ENCODE peak calls at places on chromosomes 13 and 19, in four cellular contexts. One of them, this sample, is unnamed.

GRCh38 chr13:44679602-44680001 is 103.5 kb upstream of the TSC22D1 start:
- DNase-seq in NCI-H226: no peak
- DNase-seq in stromal cell of bone marrow: no peak
- DNase-seq in activated T-cell treated with anti-CD3 and anti-CD28 coated beads for 24 hours: no peak
- DNase-seq in this sample: no peak

GRCh38 chr13:51793570-51794273 is 10.2 kb downstream of the DHRS12 start:
- DNase-seq in activated T-cell treated with anti-CD3 and anti-CD28 coated beads for 24 hours: peak
- DNase-seq in NCI-H226: peak
- DNase-seq in stromal cell of bone marrow: peak
- DNase-seq in this sample: peak

GRCh38 chr19:32022946-32023832 is 322.2 kb upstream of the ZNF507 start:
- DNase-seq in activated T-cell treated with anti-CD3 and anti-CD28 coated beads for 24 hours: no peak
- DNase-seq in stromal cell of bone marrow: no peak
- DNase-seq in NCI-H226: no peak
- DNase-seq in this sample: no peak

GRCh38 chr13:95494082-95494681 is 58.3 kb upstream of the CLDN10 start:
- DNase-seq in activated T-cell treated with anti-CD3 and anti-CD28 coated beads for 24 hours: no peak
- DNase-seq in NCI-H226: peak
- DNase-seq in stromal cell of bone marrow: no peak
- DNase-seq in this sample: peak

GRCh38 chr13:19634129-19634740 is 776 bp downstream of the MPHOSPH8 start:
- DNase-seq in NCI-H226: peak
- DNase-seq in activated T-cell treated with anti-CD3 and anti-CD28 coated beads for 24 hours: no peak
- DNase-seq in stromal cell of bone marrow: peak
- DNase-seq in this sample: no peak

GRCh38 chr13:67100723-67101122 is 129.4 kb downstream of the PCDH9 start:
- DNase-seq in activated T-cell treated with anti-CD3 and anti-CD28 coated beads for 24 hours: no peak
- DNase-seq in NCI-H226: no peak
- DNase-seq in stromal cell of bone marrow: no peak
- DNase-seq in this sample: no peak

GRCh38 chr19:664913-665443 is 2.0 kb upstream of the RNF126 start:
- DNase-seq in NCI-H226: peak
- DNase-seq in stromal cell of bone marrow: peak
- DNase-seq in activated T-cell treated with anti-CD3 and anti-CD28 coated beads for 24 hours: peak
- DNase-seq in this sample: peak

GRCh38 chr19:19457691-19458090 is 52.2 kb downstream of the GATAD2A start:
- DNase-seq in stromal cell of bone marrow: no peak
- DNase-seq in activated T-cell treated with anti-CD3 and anti-CD28 coated beads for 24 hours: no peak
- DNase-seq in NCI-H226: no peak
- DNase-seq in this sample: no peak

GRCh38 chr19:28472843-28473242 is 740.1 kb downstream of the UQCRFS1 start:
- DNase-seq in NCI-H226: no peak
- DNase-seq in stromal cell of bone marrow: no peak
- DNase-seq in activated T-cell treated with anti-CD3 and anti-CD28 coated beads for 24 hours: no peak
- DNase-seq in this sample: no peak

GRCh38 chr19:34336781-34337271 is 28.2 kb upstream of the GPI start:
- DNase-seq in NCI-H226: no peak
- DNase-seq in stromal cell of bone marrow: no peak
- DNase-seq in activated T-cell treated with anti-CD3 and anti-CD28 coated beads for 24 hours: no peak
- DNase-seq in this sample: no peak

GRCh38 chr13:67518785-67519184 is 288.6 kb upstream of the PCDH9 start:
- DNase-seq in stromal cell of bone marrow: no peak
- DNase-seq in activated T-cell treated with anti-CD3 and anti-CD28 coated beads for 24 hours: no peak
- DNase-seq in NCI-H226: no peak
- DNase-seq in this sample: no peak

GRCh38 chr13:101149735-101150380 is 266.4 kb downstream of the NALCN start:
- DNase-seq in NCI-H226: peak
- DNase-seq in stromal cell of bone marrow: peak
- DNase-seq in activated T-cell treated with anti-CD3 and anti-CD28 coated beads for 24 hours: no peak
- DNase-seq in this sample: peak

GRCh38 chr19:13463296-13463695 is 43.0 kb downstream of the CACNA1A start:
- DNase-seq in activated T-cell treated with anti-CD3 and anti-CD28 coated beads for 24 hours: no peak
- DNase-seq in stromal cell of bone marrow: peak
- DNase-seq in NCI-H226: peak
- DNase-seq in this sample: peak

GRCh38 chr13:21014666-21015170 is 46.7 kb downstream of the LATS2 start:
- DNase-seq in NCI-H226: peak
- DNase-seq in stromal cell of bone marrow: peak
- DNase-seq in activated T-cell treated with anti-CD3 and anti-CD28 coated beads for 24 hours: no peak
- DNase-seq in this sample: no peak

GRCh38 chr19:2354670-2355069 is 5.4 kb upstream of the TMPRSS9 start:
- DNase-seq in stromal cell of bone marrow: no peak
- DNase-seq in activated T-cell treated with anti-CD3 and anti-CD28 coated beads for 24 hours: no peak
- DNase-seq in NCI-H226: no peak
- DNase-seq in this sample: no peak

GRCh38 chr19:7940841-7941240 is 2.6 kb downstream of the TIMM44 start:
- DNase-seq in NCI-H226: no peak
- DNase-seq in activated T-cell treated with anti-CD3 and anti-CD28 coated beads for 24 hours: no peak
- DNase-seq in stromal cell of bone marrow: no peak
- DNase-seq in this sample: no peak

GRCh38 chr13:47480121-47480520 is 521.0 kb downstream of the SUCLA2 start:
- DNase-seq in NCI-H226: peak
- DNase-seq in stromal cell of bone marrow: peak
- DNase-seq in activated T-cell treated with anti-CD3 and anti-CD28 coated beads for 24 hours: no peak
- DNase-seq in this sample: peak

GRCh38 chr13:20101467-20102316 is 59.2 kb downstream of the GJA3 start:
- DNase-seq in NCI-H226: no peak
- DNase-seq in stromal cell of bone marrow: no peak
- DNase-seq in activated T-cell treated with anti-CD3 and anti-CD28 coated beads for 24 hours: no peak
- DNase-seq in this sample: no peak

GRCh38 chr13:26133286-26133685 is 81.5 kb upstream of the SHISA2 start:
- DNase-seq in stromal cell of bone marrow: no peak
- DNase-seq in activated T-cell treated with anti-CD3 and anti-CD28 coated beads for 24 hours: no peak
- DNase-seq in NCI-H226: no peak
- DNase-seq in this sample: no peak

GRCh38 chr13:74036373-74036772 is 97.8 kb downstream of the KLF12 start:
- DNase-seq in stromal cell of bone marrow: no peak
- DNase-seq in activated T-cell treated with anti-CD3 and anti-CD28 coated beads for 24 hours: no peak
- DNase-seq in NCI-H226: no peak
- DNase-seq in this sample: no peak

GRCh38 chr13:19062019-19062646 is 119.5 kb downstream of the TUBA3C start:
- DNase-seq in NCI-H226: no peak
- DNase-seq in stromal cell of bone marrow: no peak
- DNase-seq in activated T-cell treated with anti-CD3 and anti-CD28 coated beads for 24 hours: no peak
- DNase-seq in this sample: no peak

GRCh38 chr13:64397699-64398098 is 2832.4 kb downstream of the PCDH9 start:
- DNase-seq in activated T-cell treated with anti-CD3 and anti-CD28 coated beads for 24 hours: no peak
- DNase-seq in NCI-H226: no peak
- DNase-seq in stromal cell of bone marrow: no peak
- DNase-seq in this sample: no peak

GRCh38 chr19:45455707-45456499 is 11.9 kb upstream of the FOSB start:
- DNase-seq in activated T-cell treated with anti-CD3 and anti-CD28 coated beads for 24 hours: no peak
- DNase-seq in NCI-H226: peak
- DNase-seq in stromal cell of bone marrow: peak
- DNase-seq in this sample: peak

GRCh38 chr19:41883821-41884733 is 1.1 kb downstream of the ARHGEF1 start:
- DNase-seq in stromal cell of bone marrow: peak
- DNase-seq in activated T-cell treated with anti-CD3 and anti-CD28 coated beads for 24 hours: peak
- DNase-seq in NCI-H226: peak
- DNase-seq in this sample: peak

GRCh38 chr19:4533334-4533733 is 1.7 kb downstream of the PLIN5 start:
- DNase-seq in stromal cell of bone marrow: no peak
- DNase-seq in activated T-cell treated with anti-CD3 and anti-CD28 coated beads for 24 hours: no peak
- DNase-seq in NCI-H226: no peak
- DNase-seq in this sample: no peak

GRCh38 chr13:77779461-77780272 is 82.2 kb downstream of the SLAIN1 start:
- DNase-seq in activated T-cell treated with anti-CD3 and anti-CD28 coated beads for 24 hours: no peak
- DNase-seq in stromal cell of bone marrow: peak
- DNase-seq in NCI-H226: no peak
- DNase-seq in this sample: no peak

GRCh38 chr19:5171711-5172110 is 168.9 kb downstream of the PTPRS start:
- DNase-seq in activated T-cell treated with anti-CD3 and anti-CD28 coated beads for 24 hours: no peak
- DNase-seq in stromal cell of bone marrow: no peak
- DNase-seq in NCI-H226: peak
- DNase-seq in this sample: no peak

GRCh38 chr13:22369090-22369489 is 698.2 kb downstream of the FGF9 start:
- DNase-seq in stromal cell of bone marrow: no peak
- DNase-seq in activated T-cell treated with anti-CD3 and anti-CD28 coated beads for 24 hours: no peak
- DNase-seq in NCI-H226: peak
- DNase-seq in this sample: no peak

GRCh38 chr13:49373699-49374098 is 70.2 kb downstream of the CAB39L start:
- DNase-seq in activated T-cell treated with anti-CD3 and anti-CD28 coated beads for 24 hours: no peak
- DNase-seq in NCI-H226: peak
- DNase-seq in stromal cell of bone marrow: no peak
- DNase-seq in this sample: no peak

GRCh38 chr19:1855040-1855827 is 7.0 kb upstream of the REXO1 start:
- DNase-seq in stromal cell of bone marrow: peak
- DNase-seq in activated T-cell treated with anti-CD3 and anti-CD28 coated beads for 24 hours: peak
- DNase-seq in NCI-H226: peak
- DNase-seq in this sample: peak

GRCh38 chr19:45553464-45553863 is 31.1 kb downstream of the OPA3 start:
- DNase-seq in activated T-cell treated with anti-CD3 and anti-CD28 coated beads for 24 hours: no peak
- DNase-seq in stromal cell of bone marrow: no peak
- DNase-seq in NCI-H226: no peak
- DNase-seq in this sample: no peak

GRCh38 chr19:42191855-42192254 is 25.6 kb downstream of the DEDD2 start:
- DNase-seq in activated T-cell treated with anti-CD3 and anti-CD28 coated beads for 24 hours: no peak
- DNase-seq in NCI-H226: peak
- DNase-seq in stromal cell of bone marrow: no peak
- DNase-seq in this sample: peak

GRCh38 chr19:1287622-1288527 is 2.2 kb downstream of the EFNA2 start:
- DNase-seq in stromal cell of bone marrow: no peak
- DNase-seq in activated T-cell treated with anti-CD3 and anti-CD28 coated beads for 24 hours: no peak
- DNase-seq in NCI-H226: no peak
- DNase-seq in this sample: no peak

GRCh38 chr19:14081797-14082674 is 3.5 kb downstream of the C19orf67 start:
- DNase-seq in activated T-cell treated with anti-CD3 and anti-CD28 coated beads for 24 hours: peak
- DNase-seq in NCI-H226: no peak
- DNase-seq in stromal cell of bone marrow: no peak
- DNase-seq in this sample: no peak

GRCh38 chr19:39949026-39949747 is 14.8 kb upstream of the FCGBP start:
- DNase-seq in activated T-cell treated with anti-CD3 and anti-CD28 coated beads for 24 hours: no peak
- DNase-seq in NCI-H226: no peak
- DNase-seq in stromal cell of bone marrow: no peak
- DNase-seq in this sample: no peak

GRCh38 chr19:50377051-50377441 is 789 bp downstream of the NR1H2 start:
- DNase-seq in NCI-H226: peak
- DNase-seq in activated T-cell treated with anti-CD3 and anti-CD28 coated beads for 24 hours: no peak
- DNase-seq in stromal cell of bone marrow: no peak
- DNase-seq in this sample: no peak

GRCh38 chr13:113410472-113411201 is 42.7 kb downstream of the ADPRHL1 start:
- DNase-seq in activated T-cell treated with anti-CD3 and anti-CD28 coated beads for 24 hours: no peak
- DNase-seq in stromal cell of bone marrow: peak
- DNase-seq in NCI-H226: no peak
- DNase-seq in this sample: peak

GRCh38 chr19:27734496-27735220 is 1478.3 kb downstream of the UQCRFS1 start:
- DNase-seq in activated T-cell treated with anti-CD3 and anti-CD28 coated beads for 24 hours: no peak
- DNase-seq in stromal cell of bone marrow: no peak
- DNase-seq in NCI-H226: peak
- DNase-seq in this sample: no peak